ENCODE peak calls at places on chromosome 20, in eight cellular contexts. One of them, this sample, is unnamed.

GRCh38 chr20:62577447-62577846 is 64.9 kb upstream of the SLCO4A1 start:
- DNase-seq in transverse colon: peak
- DNase-seq in A549: no peak
- DNase-seq in upper lobe of left lung: no peak
- DNase-seq in lower leg skin: no peak
- DNase-seq in tibial nerve: no peak
- DNase-seq in Peyer's patch: no peak
- DNase-seq in H54: no peak
- DNase-seq in this sample: no peak

GRCh38 chr20:25867776-25868649 is 171.4 kb upstream of the ZNF337 start:
- DNase-seq in A549: peak
- DNase-seq in upper lobe of left lung: peak
- DNase-seq in tibial nerve: peak
- DNase-seq in lower leg skin: no peak
- DNase-seq in transverse colon: peak
- DNase-seq in Peyer's patch: peak
- DNase-seq in H54: no peak
- DNase-seq in this sample: no peak

GRCh38 chr20:8223096-8223870 is 91.2 kb downstream of the PLCB1 start:
- DNase-seq in A549: no peak
- DNase-seq in upper lobe of left lung: no peak
- DNase-seq in transverse colon: no peak
- DNase-seq in Peyer's patch: no peak
- DNase-seq in lower leg skin: no peak
- DNase-seq in H54: no peak
- DNase-seq in tibial nerve: no peak
- DNase-seq in this sample: no peak

GRCh38 chr20:57580478-57581201 is 19.7 kb downstream of the PCK1 start:
- DNase-seq in H54: no peak
- DNase-seq in transverse colon: no peak
- DNase-seq in lower leg skin: no peak
- DNase-seq in upper lobe of left lung: no peak
- DNase-seq in Peyer's patch: no peak
- DNase-seq in A549: no peak
- DNase-seq in tibial nerve: no peak
- DNase-seq in this sample: no peak

GRCh38 chr20:2402271-2402980 is 21.7 kb downstream of the TGM6 start:
- DNase-seq in transverse colon: no peak
- DNase-seq in A549: peak
- DNase-seq in tibial nerve: no peak
- DNase-seq in H54: peak
- DNase-seq in upper lobe of left lung: no peak
- DNase-seq in Peyer's patch: no peak
- DNase-seq in lower leg skin: no peak
- DNase-seq in this sample: no peak

GRCh38 chr20:62734881-62735280 is 26.2 kb downstream of the NTSR1 start:
- DNase-seq in A549: no peak
- DNase-seq in transverse colon: peak
- DNase-seq in tibial nerve: no peak
- DNase-seq in Peyer's patch: no peak
- DNase-seq in upper lobe of left lung: peak
- DNase-seq in H54: no peak
- DNase-seq in lower leg skin: no peak
- DNase-seq in this sample: no peak

GRCh38 chr20:55555075-55555650 is 450.2 kb downstream of the CBLN4 start:
- DNase-seq in A549: no peak
- DNase-seq in Peyer's patch: no peak
- DNase-seq in upper lobe of left lung: no peak
- DNase-seq in lower leg skin: no peak
- DNase-seq in tibial nerve: no peak
- DNase-seq in H54: no peak
- DNase-seq in transverse colon: no peak
- DNase-seq in this sample: no peak

GRCh38 chr20:44467289-44467883 is 8.3 kb upstream of the TTPAL start:
- DNase-seq in H54: no peak
- DNase-seq in lower leg skin: peak
- DNase-seq in tibial nerve: peak
- DNase-seq in upper lobe of left lung: no peak
- DNase-seq in transverse colon: no peak
- DNase-seq in A549: no peak
- DNase-seq in Peyer's patch: no peak
- DNase-seq in this sample: no peak

GRCh38 chr20:24149175-24149574 is 160.6 kb upstream of the GGTLC1 start:
- DNase-seq in H54: no peak
- DNase-seq in tibial nerve: no peak
- DNase-seq in upper lobe of left lung: no peak
- DNase-seq in Peyer's patch: no peak
- DNase-seq in A549: no peak
- DNase-seq in lower leg skin: no peak
- DNase-seq in transverse colon: no peak
- DNase-seq in this sample: no peak

GRCh38 chr20:62595491-62595890 is 46.8 kb upstream of the SLCO4A1 start:
- DNase-seq in H54: peak
- DNase-seq in tibial nerve: no peak
- DNase-seq in A549: peak
- DNase-seq in lower leg skin: no peak
- DNase-seq in upper lobe of left lung: peak
- DNase-seq in transverse colon: peak
- DNase-seq in Peyer's patch: no peak
- DNase-seq in this sample: no peak

GRCh38 chr20:50670126-50670862 is 21.0 kb downstream of the RIPOR3 start:
- DNase-seq in H54: peak
- DNase-seq in transverse colon: no peak
- DNase-seq in A549: peak
- DNase-seq in tibial nerve: no peak
- DNase-seq in lower leg skin: no peak
- DNase-seq in Peyer's patch: no peak
- DNase-seq in upper lobe of left lung: no peak
- DNase-seq in this sample: no peak

GRCh38 chr20:872855-873520 is 39.5 kb downstream of the FAM110A start:
- DNase-seq in tibial nerve: no peak
- DNase-seq in upper lobe of left lung: no peak
- DNase-seq in transverse colon: no peak
- DNase-seq in H54: no peak
- DNase-seq in A549: no peak
- DNase-seq in Peyer's patch: no peak
- DNase-seq in lower leg skin: no peak
- DNase-seq in this sample: no peak

GRCh38 chr20:56487216-56487615 is 18.8 kb downstream of the RTF2 start:
- DNase-seq in H54: no peak
- DNase-seq in transverse colon: no peak
- DNase-seq in tibial nerve: no peak
- DNase-seq in A549: no peak
- DNase-seq in Peyer's patch: no peak
- DNase-seq in upper lobe of left lung: peak
- DNase-seq in lower leg skin: no peak
- DNase-seq in this sample: no peak

GRCh38 chr20:14830466-14830865 is 493.1 kb upstream of the FLRT3 start:
- DNase-seq in lower leg skin: no peak
- DNase-seq in A549: no peak
- DNase-seq in transverse colon: no peak
- DNase-seq in upper lobe of left lung: no peak
- DNase-seq in tibial nerve: no peak
- DNase-seq in Peyer's patch: no peak
- DNase-seq in H54: no peak
- DNase-seq in this sample: no peak

GRCh38 chr20:50314326-50314725 is 123.7 kb downstream of the CEBPB start:
- DNase-seq in upper lobe of left lung: no peak
- DNase-seq in Peyer's patch: no peak
- DNase-seq in A549: no peak
- DNase-seq in H54: no peak
- DNase-seq in transverse colon: peak
- DNase-seq in tibial nerve: no peak
- DNase-seq in lower leg skin: no peak
- DNase-seq in this sample: no peak

GRCh38 chr20:25685276-25686080 is 11.2 kb downstream of the ZNF337 start:
- DNase-seq in tibial nerve: no peak
- DNase-seq in lower leg skin: no peak
- DNase-seq in upper lobe of left lung: no peak
- DNase-seq in transverse colon: no peak
- DNase-seq in A549: no peak
- DNase-seq in H54: no peak
- DNase-seq in Peyer's patch: no peak
- DNase-seq in this sample: no peak

GRCh38 chr20:1001981-1002681 is at the start of gene RSPO4:
- DNase-seq in upper lobe of left lung: peak
- DNase-seq in lower leg skin: no peak
- DNase-seq in Peyer's patch: no peak
- DNase-seq in tibial nerve: no peak
- DNase-seq in H54: no peak
- DNase-seq in transverse colon: no peak
- DNase-seq in A549: no peak
- DNase-seq in this sample: no peak

GRCh38 chr20:23932256-23932655 is 52.7 kb upstream of the CST5 start:
- DNase-seq in lower leg skin: no peak
- DNase-seq in transverse colon: no peak
- DNase-seq in Peyer's patch: no peak
- DNase-seq in upper lobe of left lung: no peak
- DNase-seq in A549: no peak
- DNase-seq in tibial nerve: no peak
- DNase-seq in H54: no peak
- DNase-seq in this sample: no peak

GRCh38 chr20:56974499-56975250 is 291.8 kb downstream of the BMP7 start:
- DNase-seq in H54: peak
- DNase-seq in A549: peak
- DNase-seq in tibial nerve: peak
- DNase-seq in Peyer's patch: no peak
- DNase-seq in upper lobe of left lung: peak
- DNase-seq in lower leg skin: peak
- DNase-seq in transverse colon: peak
- DNase-seq in this sample: no peak

GRCh38 chr20:40463171-40463570 is 225.9 kb downstream of the MAFB start:
- DNase-seq in lower leg skin: no peak
- DNase-seq in upper lobe of left lung: no peak
- DNase-seq in transverse colon: peak
- DNase-seq in Peyer's patch: no peak
- DNase-seq in H54: no peak
- DNase-seq in tibial nerve: no peak
- DNase-seq in A549: no peak
- DNase-seq in this sample: no peak
- TF ChIP-seq POLR2A in lower leg skin: no peak
- TF ChIP-seq POLR2A in upper lobe of left lung: no peak
- TF ChIP-seq POLR2A in transverse colon: no peak
- TF ChIP-seq POLR2A in Peyer's patch: no peak
- TF ChIP-seq POLR2A in H54: no peak
- TF ChIP-seq POLR2A in tibial nerve: no peak
- TF ChIP-seq POLR2A in A549: no peak
- TF ChIP-seq POLR2A in this sample: no peak

GRCh38 chr20:3470627-3471396 is at the start of gene ATRN:
- DNase-seq in H54: peak
- DNase-seq in Peyer's patch: peak
- DNase-seq in lower leg skin: peak
- DNase-seq in upper lobe of left lung: peak
- DNase-seq in transverse colon: peak
- DNase-seq in A549: peak
- DNase-seq in tibial nerve: peak
- DNase-seq in this sample: peak
- TF ChIP-seq POLR2A in H54: peak
- TF ChIP-seq POLR2A in Peyer's patch: peak
- TF ChIP-seq POLR2A in lower leg skin: no peak
- TF ChIP-seq POLR2A in upper lobe of left lung: no peak
- TF ChIP-seq POLR2A in transverse colon: peak
- TF ChIP-seq POLR2A in A549: peak
- TF ChIP-seq POLR2A in tibial nerve: peak
- TF ChIP-seq POLR2A in this sample: peak

GRCh38 chr20:10347066-10347465 is 87.0 kb downstream of the MKKS start:
- DNase-seq in tibial nerve: no peak
- DNase-seq in Peyer's patch: no peak
- DNase-seq in upper lobe of left lung: no peak
- DNase-seq in A549: no peak
- DNase-seq in transverse colon: no peak
- DNase-seq in lower leg skin: no peak
- DNase-seq in H54: no peak
- DNase-seq in this sample: no peak

GRCh38 chr20:10344953-10345352 is 89.1 kb downstream of the MKKS start:
- DNase-seq in lower leg skin: no peak
- DNase-seq in H54: no peak
- DNase-seq in A549: no peak
- DNase-seq in Peyer's patch: no peak
- DNase-seq in transverse colon: no peak
- DNase-seq in tibial nerve: no peak
- DNase-seq in upper lobe of left lung: no peak
- DNase-seq in this sample: no peak

GRCh38 chr20:10349118-10349517 is 84.9 kb downstream of the MKKS start:
- DNase-seq in transverse colon: no peak
- DNase-seq in Peyer's patch: no peak
- DNase-seq in upper lobe of left lung: no peak
- DNase-seq in lower leg skin: no peak
- DNase-seq in tibial nerve: no peak
- DNase-seq in A549: no peak
- DNase-seq in H54: no peak
- DNase-seq in this sample: no peak

GRCh38 chr20:10350188-10350842 is 83.7 kb downstream of the MKKS start:
- DNase-seq in transverse colon: no peak
- DNase-seq in upper lobe of left lung: no peak
- DNase-seq in tibial nerve: no peak
- DNase-seq in A549: no peak
- DNase-seq in lower leg skin: no peak
- DNase-seq in H54: no peak
- DNase-seq in Peyer's patch: no peak
- DNase-seq in this sample: no peak

GRCh38 chr20:10347481-10347880 is 86.5 kb downstream of the MKKS start:
- DNase-seq in transverse colon: no peak
- DNase-seq in A549: no peak
- DNase-seq in Peyer's patch: no peak
- DNase-seq in tibial nerve: no peak
- DNase-seq in lower leg skin: no peak
- DNase-seq in upper lobe of left lung: no peak
- DNase-seq in H54: no peak
- DNase-seq in this sample: no peak
- TF ChIP-seq POLR2A in transverse colon: no peak
- TF ChIP-seq POLR2A in A549: no peak
- TF ChIP-seq POLR2A in Peyer's patch: no peak
- TF ChIP-seq POLR2A in tibial nerve: no peak
- TF ChIP-seq POLR2A in lower leg skin: no peak
- TF ChIP-seq POLR2A in upper lobe of left lung: no peak
- TF ChIP-seq POLR2A in H54: no peak
- TF ChIP-seq POLR2A in this sample: no peak

DNA sequence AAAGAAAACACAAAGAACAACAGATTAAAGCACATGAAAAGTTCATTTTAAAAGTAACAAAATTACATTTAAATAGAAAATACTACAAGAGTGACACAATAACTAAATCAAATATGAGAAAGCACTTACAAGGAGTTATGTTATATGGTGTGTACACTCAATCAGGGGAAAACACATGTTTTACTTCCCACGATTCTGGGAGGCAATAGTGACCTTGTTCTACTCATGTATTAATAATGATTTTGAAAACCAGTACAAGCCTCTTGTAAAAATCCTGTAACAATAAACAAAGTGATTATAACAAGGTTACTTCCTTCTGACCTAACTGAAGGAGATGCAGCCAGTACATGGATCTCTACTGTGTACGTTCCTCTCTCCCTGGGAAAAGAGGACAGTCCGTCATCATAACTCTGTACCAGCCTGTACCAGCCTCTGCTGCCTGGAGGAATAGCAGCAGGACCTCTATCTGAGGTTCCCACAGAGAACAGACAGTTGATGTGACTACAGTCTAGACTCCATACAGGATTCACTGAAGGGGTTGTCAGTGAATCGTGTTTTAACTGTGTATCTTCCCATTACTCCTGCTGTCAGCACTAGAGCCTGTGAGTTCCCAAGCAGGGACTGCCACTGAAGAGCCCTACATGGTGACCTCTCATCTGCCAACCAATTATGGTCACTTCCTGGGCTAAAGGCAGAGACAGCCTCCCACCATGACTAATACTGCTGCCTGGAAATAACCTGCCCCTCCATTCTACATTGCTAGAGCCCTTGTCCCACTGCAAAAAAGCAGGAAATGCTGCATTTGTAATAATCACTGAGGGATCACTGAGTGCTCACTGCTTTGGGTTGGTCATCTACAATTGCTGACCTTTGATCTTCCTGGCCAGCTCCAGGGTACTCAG is 149.7 kb downstream of the KIF16B start:
- DNase-seq in lower leg skin: no peak
- DNase-seq in A549: no peak
- DNase-seq in Peyer's patch: no peak
- DNase-seq in H54: no peak
- DNase-seq in transverse colon: no peak
- DNase-seq in tibial nerve: no peak
- DNase-seq in upper lobe of left lung: no peak
- DNase-seq in this sample: no peak
- TF ChIP-seq POLR2A in lower leg skin: no peak
- TF ChIP-seq POLR2A in A549: no peak
- TF ChIP-seq POLR2A in Peyer's patch: no peak
- TF ChIP-seq POLR2A in H54: no peak
- TF ChIP-seq POLR2A in transverse colon: no peak
- TF ChIP-seq POLR2A in tibial nerve: no peak
- TF ChIP-seq POLR2A in upper lobe of left lung: no peak
- TF ChIP-seq POLR2A in this sample: no peak